ENCODE peak calls at places on chromosome 14, in seven cellular contexts. A, T, Y, K, R, S and Q are unnamed samples.

GRCh38 chr14:50766338-50766886 is 64.5 kb downstream of the NIN start:
- DNase-seq in A (no peak), S (peak; percentile 61), K (no peak), Y (no peak), R (no peak), T (no peak), Q (no peak)

GRCh38 chr14:92316116-92316515 is 6.8 kb upstream of the SLC24A4 start:
- DNase-seq in Y (no peak), K (no peak), A (no peak), T (peak; percentile 21), S (no peak), R (no peak), Q (no peak)

GRCh38 chr14:93219103-93219726 is 12.2 kb downstream of the UBR7 start:
- DNase-seq in K (peak; percentile 44), T (no peak), R (no peak), S (peak; percentile 67), Y (peak; percentile 54), A (peak; percentile 35), Q (peak; percentile 57)

GRCh38 chr14:74362361-74362915 is 14.2 kb downstream of the VRTN start:
- DNase-seq in Y (peak; percentile 68), K (peak; percentile 62), S (peak; percentile 69), T (peak; percentile 77), R (peak; percentile 8), A (peak; percentile 53), Q (peak; percentile 67)

GRCh38 chr14:102008891-102009290 is 44.5 kb downstream of the DYNC1H1 start:
- DNase-seq in S (no peak), T (no peak), R (no peak), Y (no peak), K (no peak), A (no peak), Q (no peak)

GRCh38 chr14:94884616-94885230 is 114.8 kb upstream of the GSC start:
- DNase-seq in A (no peak), R (no peak), S (no peak), T (no peak), Y (no peak), K (no peak), Q (no peak)

GRCh38 chr14:89344871-89345270 is 72.2 kb downstream of the FOXN3 start:
- DNase-seq in S (no peak), K (no peak), T (no peak), A (no peak), R (no peak), Y (no peak), Q (no peak)

GRCh38 chr14:29085546-29085945 is 319.0 kb downstream of the FOXG1 start:
- DNase-seq in S (no peak), R (no peak), K (no peak), A (no peak), T (no peak), Y (no peak), Q (no peak)

GRCh38 chr14:77663289-77663688 is 44.5 kb downstream of the ALKBH1 start:
- DNase-seq in S (peak; percentile 43), A (no peak), K (no peak), R (no peak), T (no peak), Y (no peak), Q (no peak)

GRCh38 chr14:34874386-34875030 is 652 bp downstream of the BAZ1A start:
- DNase-seq in Y (peak; percentile 8), T (peak; percentile 23), R (peak; percentile 31), A (peak; percentile 39), S (peak; percentile 57), K (peak; percentile 54), Q (peak; percentile 50)